ENCODE peak calls at places on chromosome 5, in seven cellular contexts. L, T, X, Q, F, G and Y are unnamed samples. For H3K4me1 and H3K27me3, the result is how much of the 10 kb centered on the place peaks cover.

GRCh38 chr5:100828756-100829342 is 74.2 kb downstream of the ST8SIA4 start:
- DNase-seq in L (no peak), T (no peak), X (no peak), Q (no peak), F (no peak), G (no peak), Y (no peak)

GRCh38 chr5:5331838-5332237 is 90.6 kb upstream of the ICE1 start:
- DNase-seq in L (no peak), T (no peak), X (no peak), Q (no peak), F (no peak), G (no peak), Y (no peak)

GRCh38 chr5:135246923-135247795 is 151.9 kb downstream of the MACROH2A1 start:
- DNase-seq in L (no peak), T (no peak), X (peak), Q (no peak), F (no peak), G (no peak), Y (peak)

GRCh38 chr5:126124706-126125345 is 298.4 kb upstream of the GRAMD2B start:
- DNase-seq in L (no peak), T (no peak), X (no peak), Q (no peak), F (no peak), G (no peak), Y (no peak)

GRCh38 chr5:43192558-43193170 is 639 bp downstream of the NIM1K start:
- DNase-seq in L (peak), T (no peak), X (peak), Q (no peak), F (no peak), G (no peak), Y (peak)

GRCh38 chr5:132470596-132470995 is 20.0 kb downstream of the IRF1 start:
- DNase-seq in L (no peak), T (no peak), X (no peak), Q (peak), F (no peak), G (no peak), Y (peak)

GRCh38 chr5:149853019-149853648 is 91.5 kb downstream of the PDE6A start:
- DNase-seq in L (peak), T (peak), X (peak), Q (peak), F (peak), G (peak), Y (peak)

GRCh38 chr5:90696148-90696547 is 137.6 kb downstream of the ADGRV1 start:
- DNase-seq in L (no peak), T (no peak), X (no peak), Q (no peak), F (no peak), G (no peak), Y (no peak)

GRCh38 chr5:140043508-140043872 is 391 bp upstream of the NRG2 start:
- DNase-seq in L (no peak), T (peak), X (no peak), Q (peak), F (no peak), G (no peak), Y (no peak)

GRCh38 chr5:36908544-36909260 is 32.1 kb downstream of the NIPBL start:
- DNase-seq in L (no peak), T (no peak), X (no peak), Q (no peak), F (no peak), G (no peak), Y (no peak)

GRCh38 chr5:157172408-157172807 is 6.3 kb upstream of the GARIN3 start:
- DNase-seq in L (no peak), T (no peak), X (no peak), Q (no peak), F (no peak), G (no peak), Y (no peak)

GRCh38 chr5:27568811-27569210 is 530.4 kb upstream of the CDH9 start:
- DNase-seq in L (no peak), T (no peak), X (no peak), Q (no peak), F (no peak), G (no peak), Y (no peak)

GRCh38 chr5:120535900-120536299 is 71.8 kb downstream of the PRR16 start:
- DNase-seq in L (no peak), T (no peak), X (no peak), Q (no peak), F (no peak), G (no peak), Y (no peak)

GRCh38 chr5:56233230-56233629 is at the start of gene ANKRD55:
- DNase-seq in L (no peak), T (no peak), X (no peak), Q (no peak), F (no peak), G (no peak), Y (no peak)

GRCh38 chr5:14110196-14110595 is 32.9 kb upstream of the TRIO start:
- DNase-seq in L (no peak), T (no peak), X (no peak), Q (no peak), F (no peak), G (no peak), Y (no peak)

GRCh38 chr5:142159354-142159753 is 50.8 kb downstream of the NDFIP1 start:
- DNase-seq in L (no peak), T (no peak), X (no peak), Q (no peak), F (no peak), G (no peak), Y (no peak)

GRCh38 chr5:32225445-32225844 is 51.3 kb upstream of the GOLPH3 start:
- DNase-seq in L (no peak), T (no peak), X (peak), Q (no peak), F (peak), G (no peak), Y (no peak)

GRCh38 chr5:2012885-2013284 is 130.2 kb upstream of the IRX4 start:
- DNase-seq in L (no peak), T (no peak), X (no peak), Q (no peak), F (no peak), G (no peak), Y (no peak)

GRCh38 chr5:50655810-50656205 is 10.6 kb upstream of the PARP8 start:
- DNase-seq in L (no peak), T (no peak), X (no peak), Q (no peak), F (no peak), G (no peak), Y (no peak)

GRCh38 chr5:133499896-133500295 is 112.4 kb downstream of the FSTL4 start:
- DNase-seq in L (no peak), T (no peak), X (no peak), Q (no peak), F (no peak), G (no peak), Y (no peak)

GRCh38 chr5:168529361-168530234 is 493 bp downstream of the FBLL1 start:
- DNase-seq in L (no peak), T (no peak), X (peak), Q (no peak), F (no peak), G (peak), Y (no peak)

GRCh38 chr5:128155793-128156192 is 72.2 kb downstream of the SLC12A2 start:
- DNase-seq in L (no peak), T (no peak), X (no peak), Q (no peak), F (no peak), G (no peak), Y (no peak)

GRCh38 chr5:51960617-51961115 is 577.4 kb downstream of the ISL1 start:
- DNase-seq in L (no peak), T (no peak), X (no peak), Q (no peak), F (no peak), G (no peak), Y (no peak)

GRCh38 chr5:139276426-139276825 is 17.1 kb upstream of the MATR3 start:
- DNase-seq in L (no peak), T (no peak), X (no peak), Q (no peak), F (no peak), G (no peak), Y (no peak)

GRCh38 chr5:75152861-75153260 is 83.8 kb downstream of the ANKRD31 start:
- DNase-seq in L (no peak), T (no peak), X (no peak), Q (no peak), F (no peak), G (no peak), Y (no peak)

GRCh38 chr5:135027318-135027698 is 6.7 kb downstream of the PITX1 start:
- DNase-seq in L (no peak), T (no peak), X (no peak), Q (no peak), F (no peak), G (no peak), Y (no peak)

GRCh38 chr5:1409386-1410110 is 35.7 kb downstream of the SLC6A3 start:
- DNase-seq in L (no peak), T (peak), X (no peak), Q (no peak), F (no peak), G (peak), Y (no peak)

GRCh38 chr5:7419846-7420245 is 23.9 kb downstream of the ADCY2 start:
- DNase-seq in L (no peak), T (no peak), X (no peak), Q (no peak), F (no peak), G (no peak), Y (no peak)

GRCh38 chr5:7422262-7422661 is 26.3 kb downstream of the ADCY2 start:
- DNase-seq in L (no peak), T (no peak), X (no peak), Q (no peak), F (no peak), G (no peak), Y (no peak)

GRCh38 chr5:7420506-7421280 is 24.8 kb downstream of the ADCY2 start:
- DNase-seq in L (no peak), T (no peak), X (no peak), Q (no peak), F (no peak), G (no peak), Y (no peak)

GRCh38 chr5:7418276-7418675 is 22.3 kb downstream of the ADCY2 start:
- DNase-seq in L (no peak), T (no peak), X (no peak), Q (no peak), F (no peak), G (no peak), Y (no peak)

DNA sequence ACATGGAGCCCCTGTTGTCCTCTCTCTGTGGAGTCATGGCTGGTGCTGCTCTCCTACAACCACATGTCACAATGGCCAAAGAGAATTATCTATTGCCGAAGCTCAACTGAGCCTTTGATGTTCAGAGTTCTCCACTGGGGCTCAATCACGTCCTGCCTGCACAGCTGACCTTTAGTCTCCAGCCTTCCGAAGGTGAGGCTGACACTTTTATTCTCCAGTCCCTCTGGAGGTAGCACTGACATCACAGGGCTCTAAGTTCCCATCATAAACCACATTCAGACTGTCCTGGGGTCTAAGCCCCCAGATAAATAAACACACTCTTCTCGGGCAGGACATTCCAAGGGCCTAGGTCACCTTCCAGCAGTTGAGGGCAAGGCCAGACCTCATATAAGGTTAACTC is 23.4 kb downstream of the ADCY2 start:
- DNase-seq in L (no peak), T (no peak), X (no peak), Q (no peak), F (no peak), G (no peak), Y (no peak)
- H3K4me1 ChIP-seq in L (under half), T (under half), X (under half), Q (under half), F (under half), G (under half), Y (under half)

GRCh38 chr5:96110289-96110688 is 148.6 kb upstream of the ELL2 start:
- DNase-seq in L (no peak), T (no peak), X (no peak), Q (no peak), F (peak), G (no peak), Y (no peak)

GRCh38 chr5:96113170-96113939 is 151.7 kb upstream of the ELL2 start:
- DNase-seq in L (peak), T (peak), X (no peak), Q (peak), F (no peak), G (no peak), Y (no peak)

GRCh38 chr5:96112703-96113102 is 151.1 kb upstream of the ELL2 start:
- DNase-seq in L (no peak), T (no peak), X (no peak), Q (no peak), F (no peak), G (no peak), Y (no peak)

GRCh38 chr5:96112123-96112670 is 150.5 kb upstream of the ELL2 start:
- DNase-seq in L (no peak), T (no peak), X (no peak), Q (no peak), F (no peak), G (no peak), Y (no peak)

GRCh38 chr5:96111080-96111756 is 149.6 kb upstream of the ELL2 start:
- DNase-seq in L (no peak), T (no peak), X (no peak), Q (no peak), F (peak), G (no peak), Y (no peak)
- H3K27ac ChIP-seq in L (no peak), T (no peak), X (no peak), Q (no peak), F (peak), G (no peak), Y (no peak)

DNA sequence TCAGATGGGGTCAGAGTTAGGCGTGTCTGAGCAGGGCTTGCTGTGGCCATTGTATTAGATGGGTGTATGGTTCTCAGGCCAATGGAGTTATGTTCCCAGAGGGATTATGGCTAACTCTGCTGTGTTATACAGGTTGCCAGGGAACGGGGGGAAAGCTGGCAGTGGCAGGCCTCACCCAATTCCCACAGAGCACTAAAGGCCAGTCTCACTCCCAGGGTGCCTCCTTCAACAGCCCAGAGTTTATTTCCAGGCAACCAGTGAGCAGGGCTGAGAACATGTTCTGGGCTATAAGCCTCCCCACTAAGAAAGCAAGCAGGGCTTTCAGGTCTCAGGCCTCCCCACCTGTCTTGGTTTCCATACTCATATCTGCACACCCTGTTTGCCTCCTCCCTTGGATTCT is 597.9 kb downstream of the ZNF608 start:
- DNase-seq in L (no peak), T (no peak), X (no peak), Q (no peak), F (no peak), G (no peak), Y (no peak)
- H3K27me3 ChIP-seq in L (under half), T (under half), X (under half), Q (under half), F (under half), G (under half), Y (under half)

GRCh38 chr5:107378218-107378899 is 292.4 kb downstream of the EFNA5 start:
- DNase-seq in L (no peak), T (no peak), X (no peak), Q (no peak), F (peak), G (no peak), Y (no peak)
- H3K4me1 ChIP-seq in L (under half), T (under half), X (under half), Q (under half), F (under half), G (under half), Y (under half)

DNA sequence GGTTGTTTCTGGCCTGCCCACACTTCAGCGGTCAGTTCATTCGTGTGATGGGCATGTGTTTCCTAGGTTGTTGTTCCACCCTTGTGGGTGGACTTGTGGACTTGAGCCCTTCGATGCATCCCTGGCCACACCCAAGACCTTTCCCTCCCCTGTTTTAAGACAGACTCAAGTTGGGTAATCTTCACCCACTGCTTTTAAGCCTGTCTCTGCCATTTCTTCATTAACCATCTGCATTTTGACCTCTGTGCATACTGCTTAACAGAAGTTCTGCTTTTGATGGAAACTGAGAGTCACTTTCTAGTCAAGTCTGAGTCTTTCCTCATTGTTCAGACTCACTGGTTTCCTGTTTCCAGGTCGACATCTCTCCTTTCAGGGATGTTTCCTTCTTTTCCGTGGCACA is 233.7 kb downstream of the ARHGEF28 start:
- DNase-seq in L (no peak), T (no peak), X (no peak), Q (no peak), F (no peak), G (no peak), Y (no peak)
- H3K27ac ChIP-seq in L (no peak), T (peak), X (no peak), Q (no peak), F (no peak), G (no peak), Y (no peak)

GRCh38 chr5:61331407-61332368 is at the start of gene ZSWIM6:
- DNase-seq in L (peak), T (peak), X (peak), Q (peak), F (peak), G (peak), Y (peak)

GRCh38 chr5:61330879-61331406 is 1.1 kb upstream of the ZSWIM6 start:
- DNase-seq in L (peak), T (peak), X (peak), Q (peak), F (peak), G (peak), Y (peak)

GRCh38 chr5:61333351-61334223 is 1.5 kb downstream of the ZSWIM6 start:
- DNase-seq in L (peak), T (peak), X (peak), Q (peak), F (no peak), G (peak), Y (peak)

GRCh38 chr5:61332891-61333350 is 863 bp downstream of the ZSWIM6 start:
- DNase-seq in L (peak), T (peak), X (peak), Q (peak), F (no peak), G (peak), Y (no peak)

GRCh38 chr5:61332369-61332745 is 299 bp downstream of the ZSWIM6 start:
- DNase-seq in L (peak), T (peak), X (no peak), Q (peak), F (no peak), G (peak), Y (peak)
- H3K27me3 ChIP-seq in L (under half), T (under half), X (under half), Q (under half), F (under half), G (under half), Y (under half)